ENCODE peak calls at places on chromosomes 2 and 18, in eight cellular contexts. C, N, S, W, A, X, R and V are unnamed samples.

GRCh38 chr18:40371673-40372072 is 1583.4 kb upstream of the PIK3C3 start:
- DNase-seq in C (no peak), N (no peak), S (no peak), W (no peak), A (no peak), X (no peak), R (no peak), V (no peak)

GRCh38 chr2:95264626-95265025 is 9.6 kb upstream of the PROM2 start:
- DNase-seq in C (no peak), N (no peak), S (no peak), W (no peak), A (no peak), X (no peak), R (no peak), V (no peak)

GRCh38 chr2:18422416-18423165 is 137.9 kb downstream of the RDH14 start:
- DNase-seq in C (no peak), N (no peak), S (no peak), W (no peak), A (no peak), X (no peak), R (no peak), V (no peak)

GRCh38 chr18:58996131-58996632 is 131.5 kb downstream of the ZNF532 start:
- DNase-seq in C (no peak), N (no peak), S (no peak), W (no peak), A (no peak), X (no peak), R (peak), V (no peak)

GRCh38 chr18:5895886-5896740 is 791 bp upstream of the TMEM200C start:
- DNase-seq in C (no peak), N (peak), S (no peak), W (no peak), A (peak), X (no peak), R (no peak), V (peak)

GRCh38 chr2:236667526-236667925 is 97.9 kb downstream of the ACKR3 start:
- DNase-seq in C (no peak), N (no peak), S (no peak), W (no peak), A (no peak), X (no peak), R (no peak), V (no peak)

GRCh38 chr2:61144697-61145268 is 17.2 kb upstream of the C2orf74 start:
- DNase-seq in C (peak), N (peak), S (peak), W (peak), A (peak), X (peak), R (peak), V (peak)

GRCh38 chr2:148509703-148510036 is 134.9 kb upstream of the EPC2 start:
- DNase-seq in C (no peak), N (no peak), S (no peak), W (no peak), A (no peak), X (no peak), R (no peak), V (no peak)

GRCh38 chr2:144350151-144350802 is 169.6 kb downstream of the ZEB2 start:
- DNase-seq in C (no peak), N (no peak), S (no peak), W (no peak), A (no peak), X (no peak), R (peak), V (no peak)

GRCh38 chr18:48363167-48363566 is 46.0 kb downstream of the ZBTB7C start:
- DNase-seq in C (no peak), N (no peak), S (no peak), W (no peak), A (no peak), X (no peak), R (no peak), V (no peak)

GRCh38 chr18:63844254-63844653 is 43.3 kb upstream of the SERPINB2 start:
- DNase-seq in C (no peak), N (no peak), S (no peak), W (peak), A (no peak), X (no peak), R (peak), V (no peak)

GRCh38 chr2:238235331-238235732 is 4.5 kb downstream of the HES6 start:
- DNase-seq in C (no peak), N (no peak), S (no peak), W (no peak), A (no peak), X (no peak), R (no peak), V (peak)

GRCh38 chr18:8858888-8859511 is 153.6 kb downstream of the MTCL1 start:
- DNase-seq in C (no peak), N (no peak), S (peak), W (peak), A (no peak), X (no peak), R (peak), V (no peak)

GRCh38 chr2:111198701-111199100 is 78.0 kb downstream of the BCL2L11 start:
- DNase-seq in C (no peak), N (no peak), S (no peak), W (no peak), A (no peak), X (no peak), R (no peak), V (no peak)

GRCh38 chr2:220276736-220277444 is 649.5 kb downstream of the SLC4A3 start:
- DNase-seq in C (no peak), N (no peak), S (no peak), W (no peak), A (no peak), X (no peak), R (no peak), V (no peak)

GRCh38 chr2:178880257-178880656 is 73.0 kb upstream of the TTN start:
- DNase-seq in C (no peak), N (no peak), S (no peak), W (no peak), A (no peak), X (no peak), R (no peak), V (no peak)

GRCh38 chr2:218367415-218368149 is 10.9 kb downstream of the CATIP start:
- DNase-seq in C (peak), N (peak), S (no peak), W (no peak), A (peak), X (peak), R (peak), V (no peak)

GRCh38 chr2:17375262-17375661 is 143.0 kb downstream of the RAD51AP2 start:
- DNase-seq in C (no peak), N (no peak), S (no peak), W (no peak), A (peak), X (no peak), R (no peak), V (no peak)

GRCh38 chr2:159933727-159934049 is 128.7 kb downstream of the PLA2R1 start:
- DNase-seq in C (no peak), N (no peak), S (no peak), W (no peak), A (no peak), X (no peak), R (no peak), V (no peak)

GRCh38 chr2:159936471-159936870 is 125.9 kb downstream of the PLA2R1 start:
- DNase-seq in C (no peak), N (no peak), S (no peak), W (no peak), A (peak), X (no peak), R (no peak), V (no peak)

GRCh38 chr2:159938375-159938774 is 124.0 kb downstream of the PLA2R1 start:
- DNase-seq in C (no peak), N (no peak), S (no peak), W (no peak), A (no peak), X (no peak), R (no peak), V (no peak)

GRCh38 chr2:159933040-159933726 is 129.2 kb downstream of the PLA2R1 start:
- DNase-seq in C (no peak), N (no peak), S (no peak), W (no peak), A (no peak), X (no peak), R (no peak), V (no peak)
- H3K4me3 ChIP-seq in C (no peak), N (no peak), S (no peak), W (no peak), A (no peak), X (no peak), R (no peak), V (no peak)

GRCh38 chr2:85287721-85288120 is 40.1 kb downstream of the TGOLN2 start:
- DNase-seq in C (no peak), N (no peak), S (no peak), W (no peak), A (no peak), X (no peak), R (no peak), V (no peak)
- H3K4me3 ChIP-seq in C (no peak), N (no peak), S (no peak), W (no peak), A (no peak), X (no peak), R (no peak), V (no peak)

GRCh38 chr18:44682181-44682870 is 1.6 kb downstream of the SETBP1 start:
- DNase-seq in C (peak), N (no peak), S (no peak), W (no peak), A (peak), X (no peak), R (no peak), V (no peak)

GRCh38 chr18:44680271-44681038 is at the start of gene SETBP1:
- DNase-seq in C (peak), N (peak), S (no peak), W (peak), A (peak), X (no peak), R (no peak), V (peak)

GRCh38 chr18:44682871-44683221 is 2.2 kb downstream of the SETBP1 start:
- DNase-seq in C (peak), N (no peak), S (no peak), W (no peak), A (peak), X (no peak), R (no peak), V (peak)

GRCh38 chr18:44681039-44681595 is 429 bp downstream of the SETBP1 start:
- DNase-seq in C (no peak), N (no peak), S (no peak), W (no peak), A (no peak), X (no peak), R (no peak), V (no peak)

GRCh38 chr18:44681611-44682010 is 923 bp downstream of the SETBP1 start:
- DNase-seq in C (no peak), N (no peak), S (no peak), W (no peak), A (no peak), X (no peak), R (no peak), V (no peak)
- H3K4me3 ChIP-seq in C (peak), N (peak), S (peak), W (peak), A (no peak), X (no peak), R (peak), V (no peak)

GRCh38 chr18:55069497-55069896 is 110.2 kb upstream of the CCDC68 start:
- DNase-seq in C (no peak), N (no peak), S (no peak), W (no peak), A (no peak), X (no peak), R (no peak), V (no peak)
- H3K4me3 ChIP-seq in C (no peak), N (no peak), S (no peak), W (no peak), A (no peak), X (no peak), R (no peak), V (no peak)